ENCODE peak calls at places on chromosomes 3 and 15, in five cellular contexts. One of them, this sample, is unnamed.

GRCh38 chr3:105686324-105686897 is 182.4 kb downstream of the CBLB start:
- DNase-seq in H9: no peak
- DNase-seq in neuronal stem cell: no peak
- DNase-seq in IMR-90: peak; percentile 54
- DNase-seq in mesenchymal stem cell: peak; percentile 35
- DNase-seq in this sample: peak; percentile 53

GRCh38 chr3:107928084-107928445 is 162.8 kb downstream of the CD47 start:
- DNase-seq in H9: peak; percentile 38
- DNase-seq in neuronal stem cell: no peak
- DNase-seq in IMR-90: peak; percentile 49
- DNase-seq in mesenchymal stem cell: peak; percentile 38
- DNase-seq in this sample: no peak

GRCh38 chr15:84969257-84969656 is 12.4 kb upstream of the PDE8A start:
- DNase-seq in mesenchymal stem cell: no peak
- DNase-seq in H9: no peak
- DNase-seq in IMR-90: no peak
- DNase-seq in neuronal stem cell: no peak
- DNase-seq in this sample: no peak

GRCh38 chr15:38874464-38874863 is 309.9 kb upstream of the RASGRP1 start:
- DNase-seq in H9: no peak
- DNase-seq in IMR-90: no peak
- DNase-seq in mesenchymal stem cell: no peak
- DNase-seq in neuronal stem cell: no peak
- DNase-seq in this sample: no peak

GRCh38 chr15:101277038-101277822 is at the start of gene SELENOS:
- DNase-seq in mesenchymal stem cell: peak; percentile 89
- DNase-seq in neuronal stem cell: peak; percentile 90
- DNase-seq in IMR-90: peak; percentile 84
- DNase-seq in H9: peak; percentile 86
- DNase-seq in this sample: peak; percentile 97

GRCh38 chr3:127288343-127288742 is 497 bp upstream of the PRR20G start:
- DNase-seq in neuronal stem cell: no peak
- DNase-seq in IMR-90: no peak
- DNase-seq in mesenchymal stem cell: no peak
- DNase-seq in H9: no peak
- DNase-seq in this sample: no peak

GRCh38 chr3:66095295-66096001 is 56.7 kb upstream of the MAGI1 start:
- DNase-seq in H9: no peak
- DNase-seq in IMR-90: peak; percentile 77
- DNase-seq in mesenchymal stem cell: no peak
- DNase-seq in neuronal stem cell: no peak
- DNase-seq in this sample: no peak

GRCh38 chr3:71421820-71422566 is 161.5 kb downstream of the FOXP1 start:
- DNase-seq in neuronal stem cell: no peak
- DNase-seq in H9: no peak
- DNase-seq in mesenchymal stem cell: no peak
- DNase-seq in IMR-90: no peak
- DNase-seq in this sample: no peak

GRCh38 chr3:11749486-11749885 is 97.2 kb downstream of the TAMM41 start:
- DNase-seq in mesenchymal stem cell: no peak
- DNase-seq in H9: no peak
- DNase-seq in neuronal stem cell: no peak
- DNase-seq in IMR-90: no peak
- DNase-seq in this sample: no peak

GRCh38 chr3:111071257-111072015 is at the start of gene NECTIN3:
- DNase-seq in H9: peak; percentile 90
- DNase-seq in IMR-90: peak; percentile 99
- DNase-seq in neuronal stem cell: peak; percentile 93
- DNase-seq in mesenchymal stem cell: peak; percentile 98
- DNase-seq in this sample: peak; percentile 70
- H3K23ac ChIP-seq in H9: no peak within 1 kb of the TSS
- H3K23ac ChIP-seq in IMR-90: peak within 1 kb of the TSS; percentile 94
- H3K23ac ChIP-seq in neuronal stem cell: peak within 1 kb of the TSS; percentile 73
- H3K23ac ChIP-seq in mesenchymal stem cell: peak within 1 kb of the TSS; percentile 96
- H3K23ac ChIP-seq in this sample: no peak within 1 kb of the TSS

DNA sequence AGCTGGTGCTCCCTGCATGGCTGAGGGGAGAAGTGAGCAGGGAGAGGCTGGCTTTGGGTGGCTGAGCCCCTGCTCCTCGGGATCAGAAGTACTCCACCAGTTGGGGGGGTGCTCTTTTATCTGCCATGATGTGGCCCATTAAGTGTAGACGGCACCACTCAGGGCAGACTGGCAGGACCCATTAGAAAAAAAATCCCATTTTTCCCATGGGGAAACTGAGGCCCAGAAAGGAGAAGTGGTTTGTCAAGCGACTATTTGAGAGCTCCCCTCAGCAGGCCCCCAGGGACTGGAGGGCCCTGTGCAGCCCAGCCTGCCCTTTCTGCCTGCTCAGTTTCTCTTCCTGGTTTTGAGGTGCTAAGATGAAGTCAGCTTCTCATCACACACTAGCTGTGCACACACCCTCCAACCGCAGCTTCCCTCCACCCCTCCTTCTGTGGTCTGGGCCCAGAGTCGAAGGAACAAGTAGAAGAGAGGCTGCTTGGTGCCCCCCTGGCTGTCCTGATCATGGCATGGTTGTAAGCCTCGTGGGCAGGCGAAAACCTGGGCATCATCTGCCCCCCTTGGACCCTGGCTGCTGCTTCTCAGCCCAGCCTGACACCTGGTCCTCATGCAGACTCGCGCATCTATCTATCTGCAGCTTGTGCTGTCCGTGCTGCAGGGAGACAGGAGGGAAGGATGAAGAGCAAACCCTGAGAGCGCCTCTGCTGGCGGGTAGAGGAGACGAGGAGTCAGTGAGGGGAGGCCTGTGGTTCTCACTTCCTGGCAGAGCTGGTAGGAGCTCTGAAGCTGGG is 5.6 kb downstream of the CSK start:
- DNase-seq in H9: peak; percentile 89
- DNase-seq in mesenchymal stem cell: peak; percentile 83
- DNase-seq in neuronal stem cell: no peak
- DNase-seq in IMR-90: peak; percentile 71
- DNase-seq in this sample: peak; percentile 42
- H3K4me1 ChIP-seq in H9: peaks cover 7% of the 10 kb centered on the region
- H3K4me1 ChIP-seq in mesenchymal stem cell: peaks cover 83% of the 10 kb centered on the region
- H3K4me1 ChIP-seq in neuronal stem cell: peaks cover 22% of the 10 kb centered on the region
- H3K4me1 ChIP-seq in IMR-90: peaks cover 35% of the 10 kb centered on the region
- H3K4me1 ChIP-seq in this sample: peaks cover 15% of the 10 kb centered on the region

GRCh38 chr3:86826292-86826691 is 164.7 kb downstream of the VGLL3 start:
- DNase-seq in neuronal stem cell: no peak
- DNase-seq in IMR-90: no peak
- DNase-seq in H9: no peak
- DNase-seq in mesenchymal stem cell: no peak
- DNase-seq in this sample: no peak
- H4K91ac ChIP-seq in neuronal stem cell: no peak overlapping the region
- H4K91ac ChIP-seq in IMR-90: no peak overlapping the region
- H4K91ac ChIP-seq in H9: no peak overlapping the region
- H4K91ac ChIP-seq in mesenchymal stem cell: no peak overlapping the region
- H4K91ac ChIP-seq in this sample: no peak overlapping the region

GRCh38 chr3:187738089-187738399 is 7.2 kb downstream of the BCL6 start:
- DNase-seq in mesenchymal stem cell: no peak
- DNase-seq in neuronal stem cell: no peak
- DNase-seq in IMR-90: no peak
- DNase-seq in H9: no peak
- DNase-seq in this sample: no peak
- H3K23ac ChIP-seq in mesenchymal stem cell: no peak overlapping the region
- H3K23ac ChIP-seq in neuronal stem cell: no peak overlapping the region
- H3K23ac ChIP-seq in IMR-90: peak overlapping the region; percentile 82
- H3K23ac ChIP-seq in H9: no peak overlapping the region
- H3K23ac ChIP-seq in this sample: no peak overlapping the region

GRCh38 chr15:90421527-90421926 is 33.5 kb downstream of the IQGAP1 start:
- DNase-seq in neuronal stem cell: no peak
- DNase-seq in IMR-90: peak; percentile 33
- DNase-seq in mesenchymal stem cell: peak; percentile 37
- DNase-seq in H9: no peak
- DNase-seq in this sample: no peak
- H3K4me1 ChIP-seq in neuronal stem cell: peaks cover 4% of the 10 kb centered on the region
- H3K4me1 ChIP-seq in IMR-90: peaks cover 22% of the 10 kb centered on the region
- H3K4me1 ChIP-seq in mesenchymal stem cell: peaks cover 21% of the 10 kb centered on the region
- H3K4me1 ChIP-seq in H9: peaks cover 7% of the 10 kb centered on the region
- H3K4me1 ChIP-seq in this sample: peaks cover 3% of the 10 kb centered on the region

DNA sequence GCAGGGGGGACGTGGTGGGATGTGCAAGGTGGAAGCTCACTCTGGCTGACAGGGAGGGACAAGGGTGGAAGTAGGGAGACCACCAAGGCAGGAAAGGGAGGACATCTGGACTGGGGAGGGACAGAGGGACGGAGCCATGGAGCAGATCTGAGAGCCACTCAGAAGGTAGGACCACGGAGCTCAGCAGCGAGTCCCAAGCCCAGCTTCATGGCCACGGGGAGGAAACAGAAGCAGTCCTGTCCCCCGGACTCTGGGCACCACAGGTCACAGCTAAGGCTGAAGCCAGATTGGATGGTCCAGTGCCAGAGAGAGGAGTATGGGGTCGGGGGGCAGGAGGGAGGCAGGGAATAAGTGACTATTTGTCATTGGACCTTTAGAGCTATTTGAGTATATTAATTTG is 220.1 kb downstream of the TBC1D2B start:
- DNase-seq in H9: peak; percentile 17
- DNase-seq in IMR-90: no peak
- DNase-seq in mesenchymal stem cell: no peak
- DNase-seq in neuronal stem cell: no peak
- DNase-seq in this sample: no peak
- H4K91ac ChIP-seq in H9: no peak overlapping the region
- H4K91ac ChIP-seq in IMR-90: no peak overlapping the region
- H4K91ac ChIP-seq in mesenchymal stem cell: no peak overlapping the region
- H4K91ac ChIP-seq in neuronal stem cell: no peak overlapping the region
- H4K91ac ChIP-seq in this sample: no peak overlapping the region

This sample was measured in trophoblast cell.